ENCODE peak calls at places on chromosomes 12 and 14, in four cellular contexts. G is stomach, Y is RWPE2, H is lower lobe of right lung. Z is an unnamed sample.

GRCh38 chr12:14619731-14620501 is 52.2 kb upstream of the PLBD1 start:
- DNase-seq in G (peak; percentile 27), Y (no peak), H (no peak), Z (no peak)

GRCh38 chr14:105477659-105478623 is 3.3 kb downstream of the CRIP2 start:
- DNase-seq in G (no peak), Y (no peak), H (no peak), Z (no peak)

GRCh38 chr14:99525699-99526080 is 44.5 kb downstream of the CCNK start:
- DNase-seq in G (no peak), Y (no peak), H (no peak), Z (no peak)

GRCh38 chr12:64625243-64626077 is 15.2 kb downstream of the RASSF3 start:
- DNase-seq in G (peak; percentile 47), Y (no peak), H (no peak), Z (peak; percentile 66)

GRCh38 chr12:92075425-92075891 is 70.2 kb downstream of the BTG1 start:
- DNase-seq in G (no peak), Y (no peak), H (no peak), Z (no peak)

GRCh38 chr12:49583361-49584094 is 15.6 kb upstream of the MCRS1 start:
- DNase-seq in G (no peak), Y (no peak), H (no peak), Z (no peak)

GRCh38 chr12:13433768-13434167 is 237.2 kb downstream of the EMP1 start:
- DNase-seq in G (no peak), Y (no peak), H (no peak), Z (peak; percentile 70)

GRCh38 chr12:52152905-52153317 is 38.9 kb downstream of the KRT80 start:
- DNase-seq in G (no peak), Y (no peak), H (no peak), Z (no peak)

GRCh38 chr12:52052471-52053186 is 1.4 kb downstream of the NR4A1 start:
- DNase-seq in G (peak; percentile 77), Y (no peak), H (no peak), Z (no peak)

GRCh38 chr12:112283541-112283940 is 98.7 kb downstream of the HECTD4 start:
- DNase-seq in G (no peak), Y (no peak), H (no peak), Z (no peak)

GRCh38 chr12:47795121-47795813 is 22.2 kb downstream of the SLC48A1 start:
- DNase-seq in G (no peak), Y (no peak), H (no peak), Z (no peak)

GRCh38 chr12:47798481-47798948 is 21.2 kb downstream of the HDAC7 start:
- DNase-seq in G (no peak), Y (no peak), H (no peak), Z (no peak)

GRCh38 chr12:47799357-47799955 is 20.2 kb downstream of the HDAC7 start:
- DNase-seq in G (no peak), Y (no peak), H (no peak), Z (peak; percentile 28)

GRCh38 chr12:47795814-47796411 is 22.9 kb downstream of the SLC48A1 start:
- DNase-seq in G (no peak), Y (no peak), H (no peak), Z (no peak)

GRCh38 chr12:47797432-47797831 is 22.3 kb downstream of the HDAC7 start:
- DNase-seq in G (peak; percentile 49), Y (no peak), H (no peak), Z (peak; percentile 63)
- H3K36me3 ChIP-seq in G (peaks cover 82% of the 10 kb centered on the region), Y (peaks cover 63% of the 10 kb centered on the region), H (peaks cover 66% of the 10 kb centered on the region), Z (peaks cover 3% of the 10 kb centered on the region)

GRCh38 chr12:7134371-7135166 is 4.4 kb downstream of the CLSTN3 start:
- DNase-seq in G (no peak), Y (no peak), H (no peak), Z (no peak)

GRCh38 chr12:7137868-7138267 is 7.7 kb downstream of the CLSTN3 start:
- DNase-seq in G (no peak), Y (no peak), H (no peak), Z (no peak)

GRCh38 chr12:7139213-7139612 is 9.0 kb downstream of the CLSTN3 start:
- DNase-seq in G (no peak), Y (no peak), H (no peak), Z (no peak)

GRCh38 chr12:7136071-7136470 is 5.9 kb downstream of the CLSTN3 start:
- DNase-seq in G (no peak), Y (no peak), H (no peak), Z (no peak)

GRCh38 chr12:7136676-7137075 is 6.5 kb downstream of the CLSTN3 start:
- DNase-seq in G (no peak), Y (no peak), H (no peak), Z (no peak)
- H3K36me3 ChIP-seq in G (peaks cover 66% of the 10 kb centered on the region), Y (no peaks in the 10 kb centered on the region), H (peaks cover 31% of the 10 kb centered on the region), Z (no peaks in the 10 kb centered on the region)

DNA sequence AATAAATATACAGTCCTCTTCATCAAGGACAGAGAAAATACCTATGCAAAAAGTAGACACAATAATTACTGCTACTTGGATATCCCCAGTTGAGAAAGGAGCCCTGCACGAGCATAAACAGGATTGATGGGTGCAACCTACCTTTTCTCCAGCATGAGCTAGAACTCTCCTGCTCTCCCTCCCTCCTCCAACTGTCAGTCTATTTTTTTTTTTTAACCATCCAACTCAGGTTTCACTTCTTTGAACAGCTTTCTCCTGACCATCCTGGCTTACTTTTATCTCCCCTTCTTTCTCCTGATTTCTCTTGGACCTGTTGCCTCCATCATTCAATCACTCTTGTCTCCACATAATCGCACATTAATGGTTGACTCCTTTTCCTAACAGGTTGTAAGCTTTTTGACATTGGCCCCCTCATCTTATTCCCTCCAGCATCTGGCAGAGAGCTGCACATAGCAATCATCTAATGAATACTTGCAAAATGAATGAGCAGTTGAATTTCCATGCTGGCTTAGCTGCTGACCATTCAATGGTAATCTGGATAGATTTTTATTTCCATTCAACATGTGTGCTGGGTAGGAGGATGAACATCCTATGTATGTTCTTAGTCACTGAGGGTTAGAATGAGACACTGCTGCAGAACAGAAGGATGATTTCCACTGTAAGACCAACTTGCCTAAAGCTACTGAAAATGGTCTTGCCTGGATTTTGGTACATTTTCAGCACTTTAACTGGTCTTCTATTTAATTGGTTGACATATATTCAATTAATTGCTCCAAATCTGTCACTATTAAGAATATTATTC is 24.5 kb downstream of the MYBPC1 start:
- DNase-seq in G (no peak), Y (no peak), H (no peak), Z (no peak)
- H3K36me3 ChIP-seq in G (no peaks in the 10 kb centered on the region), Y (no peaks in the 10 kb centered on the region), H (no peaks in the 10 kb centered on the region), Z (no peaks in the 10 kb centered on the region)

GRCh38 chr14:98189521-98189920 is 1082.5 kb downstream of the BCL11B start:
- DNase-seq in G (no peak), Y (no peak), H (no peak), Z (no peak)

GRCh38 chr14:98187302-98187701 is 1084.7 kb downstream of the BCL11B start:
- DNase-seq in G (no peak), Y (no peak), H (no peak), Z (no peak)

GRCh38 chr14:98189944-98190343 is 1082.1 kb downstream of the BCL11B start:
- DNase-seq in G (no peak), Y (no peak), H (no peak), Z (no peak)

GRCh38 chr14:98186140-98186539 is 1085.9 kb downstream of the BCL11B start:
- DNase-seq in G (no peak), Y (no peak), H (no peak), Z (no peak)

DNA sequence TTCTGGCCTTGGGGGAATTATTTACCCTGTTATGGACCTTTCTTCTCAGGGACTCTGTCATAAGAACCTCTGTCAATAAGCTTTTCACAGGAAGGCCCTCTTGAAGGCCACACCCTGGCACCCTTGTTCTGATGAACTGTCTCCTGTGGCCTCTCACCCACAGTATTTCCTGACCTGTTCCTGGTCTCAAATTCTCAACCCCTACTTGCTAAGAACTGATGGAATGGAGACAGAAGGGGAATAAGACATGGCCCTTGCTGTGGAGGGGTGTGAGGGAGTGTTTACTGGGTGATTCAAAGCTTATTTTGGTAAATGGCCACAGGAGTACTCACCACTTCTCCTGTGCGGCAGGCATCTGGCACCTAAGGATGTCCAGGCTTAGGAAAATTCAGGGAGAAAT is 1082.9 kb downstream of the BCL11B start:
- DNase-seq in G (no peak), Y (no peak), H (no peak), Z (no peak)
- H3K36me3 ChIP-seq in G (no peaks in the 10 kb centered on the region), Y (no peaks in the 10 kb centered on the region), H (no peaks in the 10 kb centered on the region), Z (no peaks in the 10 kb centered on the region)

Z was measured in right lobe of liver.